ENCODE peak calls at places on chromosomes 11 and 22, in six cellular contexts. One of them, this sample, is unnamed.

GRCh38 chr11:19560156-19560555 is 152.5 kb upstream of the NAV2 start:
- DNase-seq in suprapubic skin: no peak
- DNase-seq in transverse colon: no peak
- DNase-seq in Panc1: no peak
- DNase-seq in HCT116: no peak
- DNase-seq in stomach: no peak
- DNase-seq in this sample: no peak

GRCh38 chr11:61967177-61967923 is at the start of gene FTH1:
- DNase-seq in HCT116: peak; percentile 71
- DNase-seq in transverse colon: peak; percentile 96
- DNase-seq in suprapubic skin: peak; percentile 96
- DNase-seq in Panc1: no peak
- DNase-seq in stomach: peak; percentile 96
- DNase-seq in this sample: peak; percentile 95

GRCh38 chr22:45240137-45240809 is 421 bp downstream of the KIAA0930 start:
- DNase-seq in transverse colon: peak; percentile 35
- DNase-seq in stomach: no peak
- DNase-seq in HCT116: no peak
- DNase-seq in suprapubic skin: no peak
- DNase-seq in Panc1: no peak
- DNase-seq in this sample: no peak

GRCh38 chr11:102933627-102934026 is 21.9 kb downstream of the MMP13 start:
- DNase-seq in suprapubic skin: no peak
- DNase-seq in stomach: no peak
- DNase-seq in HCT116: no peak
- DNase-seq in Panc1: no peak
- DNase-seq in transverse colon: no peak
- DNase-seq in this sample: no peak

GRCh38 chr11:63837719-63838118 is 1.2 kb upstream of the MARK2 start:
- DNase-seq in suprapubic skin: no peak
- DNase-seq in Panc1: no peak
- DNase-seq in transverse colon: peak; percentile 40
- DNase-seq in HCT116: no peak
- DNase-seq in stomach: no peak
- DNase-seq in this sample: no peak

GRCh38 chr11:70916321-70916720 is 336.1 kb downstream of the SHANK2 start:
- DNase-seq in Panc1: no peak
- DNase-seq in stomach: no peak
- DNase-seq in transverse colon: no peak
- DNase-seq in HCT116: no peak
- DNase-seq in suprapubic skin: no peak
- DNase-seq in this sample: peak; percentile 24

GRCh38 chr11:20015529-20016427 is 144.5 kb downstream of the DBX1 start:
- DNase-seq in suprapubic skin: no peak
- DNase-seq in stomach: no peak
- DNase-seq in HCT116: no peak
- DNase-seq in transverse colon: no peak
- DNase-seq in Panc1: no peak
- DNase-seq in this sample: no peak

GRCh38 chr11:61695917-61696316 is 15.7 kb downstream of the DAGLA start:
- DNase-seq in HCT116: no peak
- DNase-seq in Panc1: no peak
- DNase-seq in transverse colon: peak; percentile 79
- DNase-seq in stomach: peak; percentile 78
- DNase-seq in suprapubic skin: peak; percentile 91
- DNase-seq in this sample: peak; percentile 87

GRCh38 chr22:49934891-49935557 is 16.6 kb downstream of the CRELD2 start:
- DNase-seq in Panc1: no peak
- DNase-seq in transverse colon: peak; percentile 92
- DNase-seq in HCT116: no peak
- DNase-seq in suprapubic skin: no peak
- DNase-seq in stomach: peak; percentile 88
- DNase-seq in this sample: peak; percentile 81

GRCh38 chr22:45769569-45770210 is 98.1 kb downstream of the ATXN10 start:
- DNase-seq in HCT116: no peak
- DNase-seq in Panc1: no peak
- DNase-seq in stomach: no peak
- DNase-seq in transverse colon: no peak
- DNase-seq in suprapubic skin: no peak
- DNase-seq in this sample: no peak

GRCh38 chr11:125592305-125593112 is at the start of gene STT3A:
- DNase-seq in suprapubic skin: peak; percentile 99
- DNase-seq in transverse colon: peak; percentile 99
- DNase-seq in Panc1: peak; percentile 99
- DNase-seq in HCT116: peak; percentile 100
- DNase-seq in stomach: peak; percentile 99
- DNase-seq in this sample: peak; percentile 100

GRCh38 chr11:110430267-110431211 is 791 bp downstream of the FDX1 start:
- DNase-seq in stomach: peak; percentile 29
- DNase-seq in Panc1: no peak
- DNase-seq in suprapubic skin: no peak
- DNase-seq in HCT116: no peak
- DNase-seq in transverse colon: peak; percentile 61
- DNase-seq in this sample: no peak

GRCh38 chr11:110428040-110428439 is 1.7 kb upstream of the FDX1 start:
- DNase-seq in Panc1: no peak
- DNase-seq in stomach: no peak
- DNase-seq in suprapubic skin: no peak
- DNase-seq in transverse colon: no peak
- DNase-seq in HCT116: no peak
- DNase-seq in this sample: no peak

GRCh38 chr11:110428956-110429613 is 663 bp upstream of the FDX1 start:
- DNase-seq in transverse colon: no peak
- DNase-seq in HCT116: no peak
- DNase-seq in Panc1: no peak
- DNase-seq in stomach: no peak
- DNase-seq in suprapubic skin: no peak
- DNase-seq in this sample: no peak

GRCh38 chr11:110431212-110432073 is 1.7 kb downstream of the FDX1 start:
- DNase-seq in suprapubic skin: no peak
- DNase-seq in HCT116: no peak
- DNase-seq in stomach: no peak
- DNase-seq in Panc1: no peak
- DNase-seq in transverse colon: no peak
- DNase-seq in this sample: no peak

GRCh38 chr11:110429614-110430266 is at the start of gene FDX1:
- DNase-seq in HCT116: peak; percentile 51
- DNase-seq in Panc1: no peak
- DNase-seq in suprapubic skin: peak; percentile 88
- DNase-seq in transverse colon: peak; percentile 84
- DNase-seq in stomach: peak; percentile 83
- DNase-seq in this sample: peak; percentile 65
- TF ChIP-seq POLR2AphosphoS5 in HCT116: peak; percentile 76
- TF ChIP-seq POLR2AphosphoS5 in Panc1: peak; percentile 52
- TF ChIP-seq POLR2AphosphoS5 in suprapubic skin: peak; percentile 43
- TF ChIP-seq POLR2AphosphoS5 in transverse colon: peak; percentile 45
- TF ChIP-seq POLR2AphosphoS5 in stomach: peak; percentile 67
- TF ChIP-seq POLR2AphosphoS5 in this sample: no peak

DNA sequence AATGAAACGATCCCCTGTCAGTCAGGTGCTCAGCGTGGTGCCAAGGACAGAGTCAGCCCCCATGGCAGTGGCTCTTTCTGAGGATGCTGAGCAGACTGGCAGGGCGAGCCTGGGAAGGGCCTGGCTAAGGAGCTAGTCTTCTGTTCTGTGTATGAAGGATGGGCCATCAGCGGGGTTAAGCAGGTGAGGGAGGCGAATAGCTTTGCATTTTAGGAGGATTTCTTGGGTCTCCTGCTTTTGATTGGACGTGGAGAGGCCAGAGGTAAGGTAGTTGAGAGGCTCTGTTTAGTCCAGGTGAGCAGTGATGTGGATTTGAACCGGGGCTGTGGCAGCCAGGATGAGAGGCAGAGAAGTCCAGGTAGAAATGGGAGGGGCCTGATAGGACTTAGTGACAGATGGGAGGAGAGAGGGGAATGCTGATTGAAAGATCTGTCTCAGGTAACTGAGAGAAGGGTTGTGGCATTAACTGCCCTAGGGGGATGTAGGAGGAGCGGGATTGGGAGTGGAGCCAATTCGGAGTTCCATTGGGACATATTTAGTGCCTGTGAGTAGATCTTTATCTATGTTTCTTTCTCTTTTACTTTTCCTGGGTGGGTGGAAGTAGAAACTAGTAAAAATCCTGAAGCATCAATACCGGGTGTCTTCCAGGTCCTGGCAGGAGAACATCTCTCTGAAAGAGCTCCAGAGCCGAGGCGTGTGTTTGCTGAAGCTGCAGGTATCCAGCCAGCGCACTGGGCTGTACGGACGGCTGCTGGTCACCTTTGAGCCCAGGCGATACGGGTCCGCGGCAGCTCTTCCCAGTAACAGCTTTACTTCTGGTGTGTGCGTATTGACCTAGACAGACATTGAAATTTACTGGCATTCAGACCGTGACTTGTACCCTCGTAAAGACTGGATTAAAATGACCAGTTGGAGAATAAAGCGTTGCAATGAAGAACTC is 2.0 kb downstream of the IGHMBP2 start:
- DNase-seq in transverse colon: no peak
- DNase-seq in HCT116: no peak
- DNase-seq in suprapubic skin: no peak
- DNase-seq in stomach: no peak
- DNase-seq in Panc1: no peak
- DNase-seq in this sample: no peak
- H3K4me3 ChIP-seq in transverse colon: no peak overlapping the region
- H3K4me3 ChIP-seq in HCT116: peak overlapping the region; percentile 91
- H3K4me3 ChIP-seq in suprapubic skin: peak overlapping the region; percentile 86
- H3K4me3 ChIP-seq in stomach: peak overlapping the region; percentile 88
- H3K4me3 ChIP-seq in Panc1: peak overlapping the region; percentile 100
- H3K4me3 ChIP-seq in this sample: peak overlapping the region; percentile 82

DNA sequence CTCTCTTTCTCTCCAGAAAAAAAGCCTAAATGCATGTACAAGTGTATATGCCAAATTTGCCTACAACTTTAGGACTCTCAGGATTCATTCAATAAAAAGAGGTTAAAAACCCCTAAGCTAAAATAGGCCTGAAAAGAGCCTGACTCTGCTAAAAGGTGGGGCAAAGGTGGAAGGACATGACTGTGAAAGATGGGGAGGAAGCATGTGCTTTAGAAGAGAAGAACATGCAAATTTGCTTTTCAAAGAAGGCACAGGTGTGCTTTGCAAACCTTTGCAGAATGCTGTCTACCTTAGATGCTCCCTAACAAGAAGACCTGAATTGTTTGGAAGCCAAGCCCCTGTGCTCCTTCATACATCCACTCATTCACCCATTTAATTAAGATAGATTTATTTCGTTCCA is 87.4 kb downstream of the GRIA4 start:
- DNase-seq in stomach: no peak
- DNase-seq in transverse colon: no peak
- DNase-seq in suprapubic skin: no peak
- DNase-seq in HCT116: no peak
- DNase-seq in Panc1: no peak
- DNase-seq in this sample: no peak
- TF ChIP-seq CTCF in stomach: no peak
- TF ChIP-seq CTCF in transverse colon: no peak
- TF ChIP-seq CTCF in suprapubic skin: no peak
- TF ChIP-seq CTCF in HCT116: no peak
- TF ChIP-seq CTCF in Panc1: no peak
- TF ChIP-seq CTCF in this sample: no peak

GRCh38 chr11:120751550-120751949 is 240.0 kb downstream of the GRIK4 start:
- DNase-seq in transverse colon: no peak
- DNase-seq in HCT116: no peak
- DNase-seq in suprapubic skin: no peak
- DNase-seq in stomach: no peak
- DNase-seq in Panc1: no peak
- DNase-seq in this sample: no peak
- TF ChIP-seq POLR2AphosphoS5 in transverse colon: no peak
- TF ChIP-seq POLR2AphosphoS5 in HCT116: no peak
- TF ChIP-seq POLR2AphosphoS5 in suprapubic skin: no peak
- TF ChIP-seq POLR2AphosphoS5 in stomach: no peak
- TF ChIP-seq POLR2AphosphoS5 in Panc1: no peak
- TF ChIP-seq POLR2AphosphoS5 in this sample: no peak

GRCh38 chr11:118610220-118610772 is 2.9 kb downstream of the PHLDB1 start:
- DNase-seq in transverse colon: no peak
- DNase-seq in HCT116: no peak
- DNase-seq in Panc1: no peak
- DNase-seq in suprapubic skin: peak; percentile 80
- DNase-seq in stomach: peak; percentile 26
- DNase-seq in this sample: no peak
- H3K4me3 ChIP-seq in transverse colon: peak overlapping the region; percentile 28
- H3K4me3 ChIP-seq in HCT116: no peak overlapping the region
- H3K4me3 ChIP-seq in Panc1: peak overlapping the region; percentile 50
- H3K4me3 ChIP-seq in suprapubic skin: peak overlapping the region; percentile 69
- H3K4me3 ChIP-seq in stomach: peak overlapping the region; percentile 79
- H3K4me3 ChIP-seq in this sample: peak overlapping the region; percentile 78

GRCh38 chr11:75399344-75400109 is at the start of gene RPS3:
- DNase-seq in Panc1: peak; percentile 69
- DNase-seq in stomach: peak; percentile 94
- DNase-seq in HCT116: peak; percentile 81
- DNase-seq in transverse colon: peak; percentile 94
- DNase-seq in suprapubic skin: peak; percentile 96
- DNase-seq in this sample: peak; percentile 92
- TF ChIP-seq CTCF in Panc1: no peak
- TF ChIP-seq CTCF in stomach: no peak
- TF ChIP-seq CTCF in HCT116: no peak
- TF ChIP-seq CTCF in transverse colon: no peak
- TF ChIP-seq CTCF in suprapubic skin: no peak
- TF ChIP-seq CTCF in this sample: peak; percentile 24

DNA sequence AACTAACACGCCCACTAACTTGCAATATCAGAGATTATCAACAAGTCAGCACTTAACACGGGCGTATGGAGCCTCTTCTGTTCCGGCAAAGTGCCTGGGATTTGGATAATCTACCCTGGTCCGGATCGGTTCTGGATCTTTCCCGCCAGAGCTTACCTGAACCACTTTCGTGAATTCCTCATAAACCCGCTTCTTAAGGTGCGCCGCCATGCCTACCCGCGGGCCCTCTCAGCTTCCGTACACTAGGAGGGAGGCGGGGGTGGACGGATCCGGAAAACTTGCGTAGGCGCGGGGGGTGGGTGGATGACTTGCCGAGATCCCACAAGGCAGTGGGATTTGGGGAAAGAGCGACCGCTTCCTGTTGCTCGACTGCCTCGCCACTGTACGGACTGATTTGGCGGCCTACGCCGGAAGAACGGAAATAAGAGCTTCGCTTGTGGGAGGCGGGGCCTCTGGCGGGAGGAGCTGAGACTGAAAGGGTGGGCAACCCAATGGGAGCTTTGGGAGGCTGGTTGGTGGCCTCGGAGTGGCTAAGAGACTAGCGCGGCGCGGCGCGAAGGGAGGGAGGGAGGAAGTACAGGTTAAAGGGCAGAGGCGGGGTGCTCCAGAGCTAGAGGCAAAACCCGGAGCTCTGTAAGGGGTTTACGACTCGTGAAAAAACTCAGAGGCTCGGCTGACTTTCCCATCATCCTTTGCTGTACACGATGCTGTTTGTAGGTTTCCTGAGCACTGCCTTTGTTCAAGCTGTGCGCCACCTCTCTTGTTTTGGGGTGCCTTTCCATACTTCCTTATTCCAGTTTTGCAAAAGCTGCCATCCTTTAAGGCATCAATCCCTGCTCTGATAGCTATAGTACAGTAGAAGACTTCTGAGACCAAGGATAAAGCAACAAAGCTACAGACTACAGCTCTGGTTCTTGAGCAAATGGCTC is at the start of gene INTS4:
- DNase-seq in suprapubic skin: peak; percentile 99
- DNase-seq in stomach: peak; percentile 99
- DNase-seq in HCT116: peak; percentile 100
- DNase-seq in Panc1: peak; percentile 99
- DNase-seq in transverse colon: peak; percentile 99
- DNase-seq in this sample: peak; percentile 99
- TF ChIP-seq POLR2AphosphoS5 in suprapubic skin: peak; percentile 26
- TF ChIP-seq POLR2AphosphoS5 in stomach: peak; percentile 72
- TF ChIP-seq POLR2AphosphoS5 in HCT116: peak; percentile 87
- TF ChIP-seq POLR2AphosphoS5 in Panc1: peak; percentile 77
- TF ChIP-seq POLR2AphosphoS5 in transverse colon: peak; percentile 81
- TF ChIP-seq POLR2AphosphoS5 in this sample: peak; percentile 86

GRCh38 chr11:120197254-120197891 is 13.5 kb upstream of the OAF start:
- DNase-seq in HCT116: no peak
- DNase-seq in stomach: no peak
- DNase-seq in transverse colon: peak; percentile 75
- DNase-seq in suprapubic skin: no peak
- DNase-seq in Panc1: no peak
- DNase-seq in this sample: no peak
- H3K4me3 ChIP-seq in HCT116: no peak overlapping the region
- H3K4me3 ChIP-seq in stomach: no peak overlapping the region
- H3K4me3 ChIP-seq in transverse colon: no peak overlapping the region
- H3K4me3 ChIP-seq in suprapubic skin: no peak overlapping the region
- H3K4me3 ChIP-seq in Panc1: no peak overlapping the region
- H3K4me3 ChIP-seq in this sample: no peak overlapping the region

This sample was measured in breast epithelium.